ENCODE peak calls at places on chromosomes 6 and 20, in six cellular contexts. One of them, this sample, is unnamed.

GRCh38 chr6:2029130-2029794 is 216.1 kb downstream of the GMDS start:
- DNase-seq in dorsolateral prefrontal cortex: no peak
- DNase-seq in left cardiac atrium: no peak
- DNase-seq in AG09309: no peak
- DNase-seq in iris pigment epithelial cell: no peak
- DNase-seq in HEK293T: no peak
- DNase-seq in this sample: no peak

GRCh38 chr6:138287144-138287955 is 69.1 kb upstream of the PBOV1 start:
- DNase-seq in dorsolateral prefrontal cortex: no peak
- DNase-seq in left cardiac atrium: no peak
- DNase-seq in AG09309: no peak
- DNase-seq in iris pigment epithelial cell: peak; percentile 30
- DNase-seq in HEK293T: peak; percentile 64
- DNase-seq in this sample: peak; percentile 53

GRCh38 chr20:45822863-45823262 is 4.2 kb downstream of the TNNC2 start:
- DNase-seq in dorsolateral prefrontal cortex: peak; percentile 60
- DNase-seq in left cardiac atrium: no peak
- DNase-seq in AG09309: no peak
- DNase-seq in iris pigment epithelial cell: no peak
- DNase-seq in HEK293T: no peak
- DNase-seq in this sample: no peak

GRCh38 chr6:140344149-140344913 is 969.9 kb upstream of the CITED2 start:
- DNase-seq in dorsolateral prefrontal cortex: no peak
- DNase-seq in left cardiac atrium: no peak
- DNase-seq in AG09309: peak; percentile 32
- DNase-seq in iris pigment epithelial cell: peak; percentile 76
- DNase-seq in HEK293T: no peak
- DNase-seq in this sample: no peak

GRCh38 chr6:106253731-106254130 is 71.8 kb downstream of the ATG5 start:
- DNase-seq in dorsolateral prefrontal cortex: no peak
- DNase-seq in left cardiac atrium: no peak
- DNase-seq in AG09309: no peak
- DNase-seq in iris pigment epithelial cell: no peak
- DNase-seq in HEK293T: no peak
- DNase-seq in this sample: no peak

GRCh38 chr20:59661621-59662020 is 57.3 kb downstream of the PHACTR3 start:
- DNase-seq in dorsolateral prefrontal cortex: no peak
- DNase-seq in left cardiac atrium: no peak
- DNase-seq in AG09309: no peak
- DNase-seq in iris pigment epithelial cell: no peak
- DNase-seq in HEK293T: no peak
- DNase-seq in this sample: no peak

GRCh38 chr6:116764961-116765841 is at the start of gene FAM162B:
- DNase-seq in dorsolateral prefrontal cortex: peak; percentile 43
- DNase-seq in left cardiac atrium: peak; percentile 39
- DNase-seq in AG09309: no peak
- DNase-seq in iris pigment epithelial cell: peak; percentile 18
- DNase-seq in HEK293T: no peak
- DNase-seq in this sample: no peak

GRCh38 chr20:58256842-58257241 is 28.4 kb upstream of the ANKRD60 start:
- DNase-seq in dorsolateral prefrontal cortex: no peak
- DNase-seq in left cardiac atrium: no peak
- DNase-seq in AG09309: no peak
- DNase-seq in iris pigment epithelial cell: no peak
- DNase-seq in HEK293T: no peak
- DNase-seq in this sample: no peak

GRCh38 chr6:109793793-109794192 is 102.7 kb downstream of the FIG4 start:
- DNase-seq in dorsolateral prefrontal cortex: no peak
- DNase-seq in left cardiac atrium: no peak
- DNase-seq in AG09309: peak; percentile 83
- DNase-seq in iris pigment epithelial cell: peak; percentile 98
- DNase-seq in HEK293T: no peak
- DNase-seq in this sample: peak; percentile 90

GRCh38 chr6:167993169-167993568 is 4.3 kb upstream of the KIF25 start:
- DNase-seq in dorsolateral prefrontal cortex: no peak
- DNase-seq in left cardiac atrium: peak; percentile 71
- DNase-seq in AG09309: no peak
- DNase-seq in iris pigment epithelial cell: no peak
- DNase-seq in HEK293T: no peak
- DNase-seq in this sample: no peak

This sample was measured in SK-MEL-5.